ENCODE peak calls at places on chromosome 14, in four cellular contexts. Q is GM06990, O is HT1080, Y is fibroblast of gingiva. I is an unnamed sample.

GRCh38 chr14:85535916-85536834 is 6.2 kb downstream of the FLRT2 start:
- DNase-seq in Q (no peak), O (peak; percentile 61), Y (peak; percentile 53), I (peak; percentile 52)

GRCh38 chr14:60008042-60008441 is 83.7 kb upstream of the PCNX4 start:
- DNase-seq in Q (no peak), O (no peak), Y (no peak), I (no peak)

GRCh38 chr14:105337966-105338365 is 23.4 kb downstream of the PACS2 start:
- DNase-seq in Q (no peak), O (no peak), Y (peak; percentile 56), I (no peak)

GRCh38 chr14:105432657-105433056 is 13.0 kb downstream of the MTA1 start:
- DNase-seq in Q (no peak), O (no peak), Y (no peak), I (no peak)

GRCh38 chr14:96309128-96309906 is 53.3 kb downstream of the BDKRB1 start:
- DNase-seq in Q (no peak), O (no peak), Y (no peak), I (no peak)

GRCh38 chr14:22836301-22837058 is at the start of gene MMP14:
- DNase-seq in Q (no peak), O (peak; percentile 97), Y (peak; percentile 95), I (peak; percentile 87)

GRCh38 chr14:99951085-99951484 is 114.1 kb upstream of the EVL start:
- DNase-seq in Q (no peak), O (no peak), Y (no peak), I (no peak)

GRCh38 chr14:34966413-34966812 is 16.4 kb upstream of the SRP54 start:
- DNase-seq in Q (no peak), O (no peak), Y (no peak), I (no peak)

GRCh38 chr14:20631023-20631820 is 10.3 kb downstream of the OR6S1 start:
- DNase-seq in Q (peak; percentile 30), O (peak; percentile 73), Y (peak; percentile 65), I (peak; percentile 41)

GRCh38 chr14:87712386-87713113 is 280.4 kb downstream of the GALC start:
- DNase-seq in Q (no peak), O (no peak), Y (no peak), I (no peak)

GRCh38 chr14:37150414-37150813 is 22.0 kb downstream of the SLC25A21 start:
- DNase-seq in Q (no peak), O (peak; percentile 50), Y (peak; percentile 59), I (peak; percentile 43)

GRCh38 chr14:22898302-22898894 is 15.4 kb downstream of the REM2 start:
- DNase-seq in Q (no peak), O (peak; percentile 86), Y (peak; percentile 39), I (no peak)

GRCh38 chr14:21933681-21934080 is 260.1 kb upstream of the OR4E1 start:
- DNase-seq in Q (no peak), O (no peak), Y (no peak), I (no peak)

GRCh38 chr14:101223561-101224162 is 320.1 kb upstream of the RTL1 start:
- DNase-seq in Q (no peak), O (no peak), Y (no peak), I (no peak)

GRCh38 chr14:94779713-94780112 is 9.8 kb upstream of the GSC start:
- DNase-seq in Q (no peak), O (no peak), Y (no peak), I (no peak)

GRCh38 chr14:90663680-90664079 is 152.6 kb downstream of the TTC7B start:
- DNase-seq in Q (no peak), O (no peak), Y (no peak), I (no peak)

GRCh38 chr14:80988742-80989429 is 33.5 kb downstream of the TSHR start:
- DNase-seq in Q (no peak), O (peak; percentile 62), Y (no peak), I (no peak)

GRCh38 chr14:105884808-105885281 is 358.5 kb downstream of the TMEM121 start:
- DNase-seq in Q (no peak), O (no peak), Y (no peak), I (no peak)

GRCh38 chr14:90600619-90601018 is 203.8 kb downstream of the CALM1 start:
- DNase-seq in Q (no peak), O (no peak), Y (no peak), I (no peak)

GRCh38 chr14:72752034-72752412 is 141.9 kb downstream of the DPF3 start:
- DNase-seq in Q (no peak), O (no peak), Y (no peak), I (no peak)

GRCh38 chr14:102774391-102775153 is 2.7 kb upstream of the TRAF3 start:
- DNase-seq in Q (peak; percentile 84), O (peak; percentile 81), Y (peak; percentile 66), I (peak; percentile 53)

GRCh38 chr14:77786148-77786547 is 13.8 kb upstream of the ADCK1 start:
- DNase-seq in Q (no peak), O (no peak), Y (no peak), I (no peak)

GRCh38 chr14:78075610-78076277 is 94.4 kb upstream of the NRXN3 start:
- DNase-seq in Q (no peak), O (no peak), Y (no peak), I (no peak)

GRCh38 chr14:97218336-97218712 is 421.1 kb downstream of the VRK1 start:
- DNase-seq in Q (no peak), O (no peak), Y (no peak), I (no peak)

GRCh38 chr14:89688520-89688919 is 266.0 kb downstream of the EFCAB11 start:
- DNase-seq in Q (no peak), O (no peak), Y (no peak), I (no peak)

GRCh38 chr14:45034730-45035129 is 49.2 kb upstream of the PRPF39 start:
- DNase-seq in Q (no peak), O (no peak), Y (no peak), I (no peak)

GRCh38 chr14:53929871-53930685 is 26.5 kb downstream of the BMP4 start:
- DNase-seq in Q (no peak), O (no peak), Y (no peak), I (no peak)